ENCODE peak calls at places on chromosomes 2 and 18, in nine cellular contexts. One of them, this sample, is unnamed.

GRCh38 chr18:9628984-9629383 is 14.6 kb upstream of the PPP4R1 start:
- DNase-seq in GM03348: no peak
- DNase-seq in cardiac muscle cell: no peak
- DNase-seq in occipital lobe: no peak
- DNase-seq in kidney: no peak
- DNase-seq in KG1: no peak
- DNase-seq in naive B cell: no peak
- DNase-seq in activated naive CD8-positive, alpha-beta T cell treated with anti-CD3 and anti-CD28 coated beads for 36 hours: no peak
- DNase-seq in left cardiac atrium: no peak
- DNase-seq in this sample: no peak

GRCh38 chr2:54470241-54470938 is 14.3 kb downstream of the SPTBN1 start:
- DNase-seq in GM03348: peak
- DNase-seq in cardiac muscle cell: peak
- DNase-seq in occipital lobe: no peak
- DNase-seq in kidney: no peak
- DNase-seq in KG1: no peak
- DNase-seq in naive B cell: no peak
- DNase-seq in activated naive CD8-positive, alpha-beta T cell treated with anti-CD3 and anti-CD28 coated beads for 36 hours: no peak
- DNase-seq in left cardiac atrium: no peak
- DNase-seq in this sample: no peak

GRCh38 chr2:220463876-220464275 is 836.4 kb downstream of the SLC4A3 start:
- DNase-seq in GM03348: no peak
- DNase-seq in cardiac muscle cell: no peak
- DNase-seq in occipital lobe: no peak
- DNase-seq in kidney: no peak
- DNase-seq in KG1: no peak
- DNase-seq in naive B cell: no peak
- DNase-seq in activated naive CD8-positive, alpha-beta T cell treated with anti-CD3 and anti-CD28 coated beads for 36 hours: no peak
- DNase-seq in left cardiac atrium: no peak
- DNase-seq in this sample: no peak

GRCh38 chr2:36394804-36395203 is 39.2 kb downstream of the CRIM1 start:
- DNase-seq in GM03348: no peak
- DNase-seq in cardiac muscle cell: no peak
- DNase-seq in occipital lobe: no peak
- DNase-seq in kidney: no peak
- DNase-seq in KG1: no peak
- DNase-seq in naive B cell: no peak
- DNase-seq in activated naive CD8-positive, alpha-beta T cell treated with anti-CD3 and anti-CD28 coated beads for 36 hours: no peak
- DNase-seq in left cardiac atrium: no peak
- DNase-seq in this sample: no peak

GRCh38 chr18:25223899-25224607 is 127.9 kb downstream of the ZNF521 start:
- DNase-seq in GM03348: no peak
- DNase-seq in cardiac muscle cell: no peak
- DNase-seq in occipital lobe: no peak
- DNase-seq in kidney: no peak
- DNase-seq in KG1: no peak
- DNase-seq in naive B cell: no peak
- DNase-seq in activated naive CD8-positive, alpha-beta T cell treated with anti-CD3 and anti-CD28 coated beads for 36 hours: no peak
- DNase-seq in left cardiac atrium: no peak
- DNase-seq in this sample: peak

GRCh38 chr2:174595904-174596397 is 1.7 kb downstream of the WIPF1 start:
- DNase-seq in GM03348: no peak
- DNase-seq in cardiac muscle cell: no peak
- DNase-seq in occipital lobe: no peak
- DNase-seq in kidney: no peak
- DNase-seq in KG1: peak
- DNase-seq in naive B cell: no peak
- DNase-seq in activated naive CD8-positive, alpha-beta T cell treated with anti-CD3 and anti-CD28 coated beads for 36 hours: no peak
- DNase-seq in left cardiac atrium: no peak
- DNase-seq in this sample: no peak

GRCh38 chr2:26757873-26758789 is 6.0 kb upstream of the SLC35F6 start:
- DNase-seq in GM03348: peak
- DNase-seq in cardiac muscle cell: peak
- DNase-seq in occipital lobe: no peak
- DNase-seq in kidney: no peak
- DNase-seq in KG1: no peak
- DNase-seq in naive B cell: no peak
- DNase-seq in activated naive CD8-positive, alpha-beta T cell treated with anti-CD3 and anti-CD28 coated beads for 36 hours: no peak
- DNase-seq in left cardiac atrium: peak
- DNase-seq in this sample: peak

GRCh38 chr18:2878656-2879330 is 32.0 kb downstream of the EMILIN2 start:
- DNase-seq in GM03348: no peak
- DNase-seq in cardiac muscle cell: no peak
- DNase-seq in occipital lobe: no peak
- DNase-seq in kidney: no peak
- DNase-seq in KG1: no peak
- DNase-seq in naive B cell: no peak
- DNase-seq in activated naive CD8-positive, alpha-beta T cell treated with anti-CD3 and anti-CD28 coated beads for 36 hours: no peak
- DNase-seq in left cardiac atrium: no peak
- DNase-seq in this sample: no peak

GRCh38 chr18:2441544-2441943 is 129.8 kb downstream of the METTL4 start:
- DNase-seq in GM03348: no peak
- DNase-seq in cardiac muscle cell: no peak
- DNase-seq in occipital lobe: no peak
- DNase-seq in kidney: no peak
- DNase-seq in KG1: no peak
- DNase-seq in naive B cell: no peak
- DNase-seq in activated naive CD8-positive, alpha-beta T cell treated with anti-CD3 and anti-CD28 coated beads for 36 hours: no peak
- DNase-seq in left cardiac atrium: no peak
- DNase-seq in this sample: no peak

GRCh38 chr2:73963385-73964120 is 21.2 kb upstream of the TET3 start:
- DNase-seq in GM03348: no peak
- DNase-seq in cardiac muscle cell: peak
- DNase-seq in occipital lobe: no peak
- DNase-seq in kidney: no peak
- DNase-seq in KG1: no peak
- DNase-seq in naive B cell: no peak
- DNase-seq in activated naive CD8-positive, alpha-beta T cell treated with anti-CD3 and anti-CD28 coated beads for 36 hours: peak
- DNase-seq in left cardiac atrium: no peak
- DNase-seq in this sample: no peak

GRCh38 chr2:80560298-80560697 is 255.7 kb upstream of the LRRTM1 start:
- DNase-seq in GM03348: no peak
- DNase-seq in cardiac muscle cell: no peak
- DNase-seq in occipital lobe: no peak
- DNase-seq in kidney: no peak
- DNase-seq in KG1: no peak
- DNase-seq in naive B cell: no peak
- DNase-seq in activated naive CD8-positive, alpha-beta T cell treated with anti-CD3 and anti-CD28 coated beads for 36 hours: no peak
- DNase-seq in left cardiac atrium: no peak
- DNase-seq in this sample: no peak

This sample was measured in Right ventricle myocardium superior.